ENCODE peak calls at places on chromosomes 2 and 18, in nine cellular contexts. One of them, this sample, is unnamed.

GRCh38 chr18:74682998-74683311 is 85.3 kb downstream of the ZNF407 start:
- DNase-seq in fibroblast of pulmonary artery: no peak
- DNase-seq in ascending aorta: no peak
- DNase-seq in fibroblast of lung: peak
- DNase-seq in endothelial cell: no peak
- DNase-seq in cardiac fibroblast: peak
- DNase-seq in WERI-Rb-1: no peak
- DNase-seq in tibial nerve: no peak
- DNase-seq in progenitor cell of endocrine pancreas: no peak
- DNase-seq in this sample: no peak

GRCh38 chr2:56133441-56133840 is 50.3 kb upstream of the CCDC85A start:
- DNase-seq in endothelial cell: no peak
- DNase-seq in WERI-Rb-1: no peak
- DNase-seq in progenitor cell of endocrine pancreas: no peak
- DNase-seq in ascending aorta: no peak
- DNase-seq in cardiac fibroblast: no peak
- DNase-seq in fibroblast of pulmonary artery: no peak
- DNase-seq in fibroblast of lung: no peak
- DNase-seq in tibial nerve: no peak
- DNase-seq in this sample: no peak

GRCh38 chr18:37547196-37547595 is 18.4 kb downstream of the CELF4 start:
- DNase-seq in cardiac fibroblast: no peak
- DNase-seq in fibroblast of lung: no peak
- DNase-seq in fibroblast of pulmonary artery: no peak
- DNase-seq in progenitor cell of endocrine pancreas: no peak
- DNase-seq in WERI-Rb-1: no peak
- DNase-seq in tibial nerve: no peak
- DNase-seq in ascending aorta: no peak
- DNase-seq in endothelial cell: no peak
- DNase-seq in this sample: no peak

GRCh38 chr18:69874058-69874457 is 73.6 kb downstream of the CD226 start:
- DNase-seq in WERI-Rb-1: no peak
- DNase-seq in cardiac fibroblast: peak
- DNase-seq in ascending aorta: no peak
- DNase-seq in fibroblast of pulmonary artery: peak
- DNase-seq in progenitor cell of endocrine pancreas: no peak
- DNase-seq in fibroblast of lung: peak
- DNase-seq in endothelial cell: no peak
- DNase-seq in tibial nerve: no peak
- DNase-seq in this sample: no peak

GRCh38 chr18:63078471-63078870 is 241.1 kb downstream of the BCL2 start:
- DNase-seq in endothelial cell: no peak
- DNase-seq in ascending aorta: no peak
- DNase-seq in progenitor cell of endocrine pancreas: no peak
- DNase-seq in WERI-Rb-1: no peak
- DNase-seq in fibroblast of pulmonary artery: no peak
- DNase-seq in tibial nerve: no peak
- DNase-seq in fibroblast of lung: no peak
- DNase-seq in cardiac fibroblast: no peak
- DNase-seq in this sample: peak

GRCh38 chr18:7779226-7779625 is 212.1 kb downstream of the PTPRM start:
- DNase-seq in tibial nerve: no peak
- DNase-seq in WERI-Rb-1: no peak
- DNase-seq in endothelial cell: no peak
- DNase-seq in progenitor cell of endocrine pancreas: no peak
- DNase-seq in ascending aorta: no peak
- DNase-seq in fibroblast of lung: no peak
- DNase-seq in cardiac fibroblast: no peak
- DNase-seq in fibroblast of pulmonary artery: no peak
- DNase-seq in this sample: no peak

GRCh38 chr2:145374165-145374564 is 854.2 kb upstream of the ZEB2 start:
- DNase-seq in fibroblast of lung: no peak
- DNase-seq in WERI-Rb-1: no peak
- DNase-seq in progenitor cell of endocrine pancreas: no peak
- DNase-seq in ascending aorta: no peak
- DNase-seq in endothelial cell: no peak
- DNase-seq in cardiac fibroblast: no peak
- DNase-seq in fibroblast of pulmonary artery: no peak
- DNase-seq in tibial nerve: no peak
- DNase-seq in this sample: no peak

GRCh38 chr18:7696846-7697245 is 129.7 kb downstream of the PTPRM start:
- DNase-seq in ascending aorta: no peak
- DNase-seq in endothelial cell: no peak
- DNase-seq in fibroblast of pulmonary artery: no peak
- DNase-seq in cardiac fibroblast: no peak
- DNase-seq in tibial nerve: no peak
- DNase-seq in progenitor cell of endocrine pancreas: no peak
- DNase-seq in WERI-Rb-1: no peak
- DNase-seq in fibroblast of lung: no peak
- DNase-seq in this sample: no peak

GRCh38 chr2:72988726-72989273 is 71.5 kb downstream of the EMX1 start:
- DNase-seq in fibroblast of lung: no peak
- DNase-seq in cardiac fibroblast: no peak
- DNase-seq in ascending aorta: no peak
- DNase-seq in fibroblast of pulmonary artery: no peak
- DNase-seq in WERI-Rb-1: no peak
- DNase-seq in tibial nerve: no peak
- DNase-seq in endothelial cell: no peak
- DNase-seq in progenitor cell of endocrine pancreas: no peak
- DNase-seq in this sample: no peak

GRCh38 chr2:194343167-194343566 is 1313.9 kb upstream of the SLC39A10 start:
- DNase-seq in cardiac fibroblast: no peak
- DNase-seq in endothelial cell: no peak
- DNase-seq in WERI-Rb-1: no peak
- DNase-seq in fibroblast of pulmonary artery: no peak
- DNase-seq in progenitor cell of endocrine pancreas: no peak
- DNase-seq in fibroblast of lung: no peak
- DNase-seq in tibial nerve: no peak
- DNase-seq in ascending aorta: no peak
- DNase-seq in this sample: no peak

GRCh38 chr18:61702007-61702406 is 190.8 kb downstream of the RNF152 start:
- DNase-seq in tibial nerve: no peak
- DNase-seq in WERI-Rb-1: no peak
- DNase-seq in fibroblast of pulmonary artery: peak
- DNase-seq in cardiac fibroblast: peak
- DNase-seq in progenitor cell of endocrine pancreas: no peak
- DNase-seq in fibroblast of lung: peak
- DNase-seq in ascending aorta: peak
- DNase-seq in endothelial cell: no peak
- DNase-seq in this sample: no peak

GRCh38 chr2:105732955-105733607 is 11.6 kb upstream of the NCK2 start:
- DNase-seq in cardiac fibroblast: no peak
- DNase-seq in tibial nerve: no peak
- DNase-seq in fibroblast of pulmonary artery: no peak
- DNase-seq in WERI-Rb-1: no peak
- DNase-seq in endothelial cell: no peak
- DNase-seq in ascending aorta: no peak
- DNase-seq in progenitor cell of endocrine pancreas: no peak
- DNase-seq in fibroblast of lung: no peak
- DNase-seq in this sample: no peak

GRCh38 chr18:74040459-74041332 is 106.9 kb downstream of the FBXO15 start:
- DNase-seq in progenitor cell of endocrine pancreas: peak
- DNase-seq in fibroblast of pulmonary artery: no peak
- DNase-seq in tibial nerve: no peak
- DNase-seq in fibroblast of lung: no peak
- DNase-seq in cardiac fibroblast: no peak
- DNase-seq in ascending aorta: no peak
- DNase-seq in WERI-Rb-1: peak
- DNase-seq in endothelial cell: peak
- DNase-seq in this sample: peak

GRCh38 chr2:156471772-156472171 is 35.6 kb downstream of the GPD2 start:
- DNase-seq in progenitor cell of endocrine pancreas: no peak
- DNase-seq in endothelial cell: no peak
- DNase-seq in tibial nerve: no peak
- DNase-seq in ascending aorta: no peak
- DNase-seq in WERI-Rb-1: no peak
- DNase-seq in fibroblast of pulmonary artery: no peak
- DNase-seq in cardiac fibroblast: no peak
- DNase-seq in fibroblast of lung: no peak
- DNase-seq in this sample: no peak

GRCh38 chr18:31302991-31303390 is 15.0 kb upstream of the DSG1 start:
- DNase-seq in cardiac fibroblast: peak
- DNase-seq in WERI-Rb-1: no peak
- DNase-seq in fibroblast of pulmonary artery: peak
- DNase-seq in endothelial cell: no peak
- DNase-seq in ascending aorta: no peak
- DNase-seq in fibroblast of lung: peak
- DNase-seq in progenitor cell of endocrine pancreas: no peak
- DNase-seq in tibial nerve: no peak
- DNase-seq in this sample: no peak

GRCh38 chr2:12620759-12621158 is 96.0 kb upstream of the TRIB2 start:
- DNase-seq in fibroblast of lung: no peak
- DNase-seq in endothelial cell: no peak
- DNase-seq in fibroblast of pulmonary artery: no peak
- DNase-seq in tibial nerve: no peak
- DNase-seq in ascending aorta: no peak
- DNase-seq in cardiac fibroblast: no peak
- DNase-seq in progenitor cell of endocrine pancreas: no peak
- DNase-seq in WERI-Rb-1: no peak
- DNase-seq in this sample: no peak

GRCh38 chr2:22274611-22275010 is 1110.4 kb upstream of the KLHL29 start:
- DNase-seq in progenitor cell of endocrine pancreas: no peak
- DNase-seq in fibroblast of lung: no peak
- DNase-seq in WERI-Rb-1: no peak
- DNase-seq in tibial nerve: no peak
- DNase-seq in cardiac fibroblast: no peak
- DNase-seq in endothelial cell: no peak
- DNase-seq in fibroblast of pulmonary artery: no peak
- DNase-seq in ascending aorta: no peak
- DNase-seq in this sample: no peak

GRCh38 chr2:173752152-173752551 is 213.0 kb downstream of the SP3 start:
- DNase-seq in tibial nerve: no peak
- DNase-seq in progenitor cell of endocrine pancreas: no peak
- DNase-seq in cardiac fibroblast: peak
- DNase-seq in endothelial cell: no peak
- DNase-seq in fibroblast of lung: peak
- DNase-seq in fibroblast of pulmonary artery: peak
- DNase-seq in ascending aorta: no peak
- DNase-seq in WERI-Rb-1: no peak
- DNase-seq in this sample: no peak
- TF ChIP-seq CTCF in tibial nerve: no peak
- TF ChIP-seq CTCF in progenitor cell of endocrine pancreas: no peak
- TF ChIP-seq CTCF in cardiac fibroblast: peak
- TF ChIP-seq CTCF in endothelial cell: no peak
- TF ChIP-seq CTCF in fibroblast of lung: peak
- TF ChIP-seq CTCF in fibroblast of pulmonary artery: peak
- TF ChIP-seq CTCF in ascending aorta: peak
- TF ChIP-seq CTCF in WERI-Rb-1: peak
- TF ChIP-seq CTCF in this sample: peak

GRCh38 chr2:2810504-2810903 is 479.4 kb upstream of the MYT1L start:
- DNase-seq in progenitor cell of endocrine pancreas: no peak
- DNase-seq in fibroblast of lung: no peak
- DNase-seq in tibial nerve: no peak
- DNase-seq in fibroblast of pulmonary artery: no peak
- DNase-seq in endothelial cell: no peak
- DNase-seq in cardiac fibroblast: no peak
- DNase-seq in ascending aorta: no peak
- DNase-seq in WERI-Rb-1: no peak
- DNase-seq in this sample: no peak
- TF ChIP-seq CTCF in progenitor cell of endocrine pancreas: no peak
- TF ChIP-seq CTCF in fibroblast of lung: no peak
- TF ChIP-seq CTCF in tibial nerve: no peak
- TF ChIP-seq CTCF in fibroblast of pulmonary artery: no peak
- TF ChIP-seq CTCF in endothelial cell: no peak
- TF ChIP-seq CTCF in cardiac fibroblast: no peak
- TF ChIP-seq CTCF in ascending aorta: no peak
- TF ChIP-seq CTCF in WERI-Rb-1: peak
- TF ChIP-seq CTCF in this sample: no peak

DNA sequence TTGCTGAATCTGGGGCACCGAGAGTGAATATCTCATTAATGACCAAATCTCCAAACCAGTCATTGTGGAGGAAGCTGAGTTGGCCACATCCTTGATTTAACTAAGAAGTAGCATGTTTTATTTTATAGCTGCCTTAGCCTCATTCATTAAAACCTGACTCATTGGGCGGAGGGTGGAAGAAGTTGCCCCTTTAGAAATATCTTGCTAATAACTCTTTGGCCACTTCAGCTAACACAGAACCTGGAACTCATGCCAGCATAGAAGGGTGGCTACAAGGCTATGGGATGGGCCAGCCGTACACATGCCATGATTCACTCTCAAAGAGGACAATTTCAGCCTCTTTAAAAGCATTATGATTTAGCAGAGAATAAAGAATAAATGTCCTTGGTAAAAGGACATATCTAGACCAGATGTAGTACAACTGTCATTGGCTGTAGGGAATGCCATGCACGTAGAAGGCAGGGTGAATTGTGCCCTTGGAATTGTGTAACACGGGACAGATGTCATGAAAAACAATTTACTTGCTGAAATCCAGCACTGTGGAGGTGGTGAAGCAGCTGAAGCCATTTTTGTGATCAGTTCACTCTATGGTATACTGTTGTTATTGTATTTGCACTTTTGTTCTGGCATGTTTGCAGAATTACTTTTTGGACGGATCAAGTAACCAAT is 330.0 kb downstream of the PLCL1 start:
- DNase-seq in endothelial cell: no peak
- DNase-seq in fibroblast of lung: peak
- DNase-seq in fibroblast of pulmonary artery: no peak
- DNase-seq in progenitor cell of endocrine pancreas: no peak
- DNase-seq in ascending aorta: no peak
- DNase-seq in tibial nerve: no peak
- DNase-seq in cardiac fibroblast: no peak
- DNase-seq in WERI-Rb-1: no peak
- DNase-seq in this sample: no peak
- TF ChIP-seq CTCF in endothelial cell: no peak
- TF ChIP-seq CTCF in fibroblast of lung: no peak
- TF ChIP-seq CTCF in fibroblast of pulmonary artery: no peak
- TF ChIP-seq CTCF in progenitor cell of endocrine pancreas: no peak
- TF ChIP-seq CTCF in ascending aorta: no peak
- TF ChIP-seq CTCF in tibial nerve: no peak
- TF ChIP-seq CTCF in cardiac fibroblast: no peak
- TF ChIP-seq CTCF in WERI-Rb-1: no peak
- TF ChIP-seq CTCF in this sample: no peak

GRCh38 chr2:182867411-182868048 is 1.1 kb upstream of the FRZB start:
- DNase-seq in cardiac fibroblast: no peak
- DNase-seq in fibroblast of lung: no peak
- DNase-seq in progenitor cell of endocrine pancreas: no peak
- DNase-seq in tibial nerve: no peak
- DNase-seq in fibroblast of pulmonary artery: no peak
- DNase-seq in ascending aorta: no peak
- DNase-seq in WERI-Rb-1: no peak
- DNase-seq in endothelial cell: no peak
- DNase-seq in this sample: no peak

GRCh38 chr2:182868049-182868422 is 1.6 kb upstream of the FRZB start:
- DNase-seq in ascending aorta: no peak
- DNase-seq in tibial nerve: no peak
- DNase-seq in progenitor cell of endocrine pancreas: no peak
- DNase-seq in WERI-Rb-1: no peak
- DNase-seq in cardiac fibroblast: no peak
- DNase-seq in fibroblast of lung: no peak
- DNase-seq in fibroblast of pulmonary artery: no peak
- DNase-seq in endothelial cell: no peak
- DNase-seq in this sample: no peak

GRCh38 chr2:182868423-182868822 is 2.0 kb upstream of the FRZB start:
- DNase-seq in fibroblast of pulmonary artery: no peak
- DNase-seq in cardiac fibroblast: no peak
- DNase-seq in endothelial cell: no peak
- DNase-seq in WERI-Rb-1: no peak
- DNase-seq in fibroblast of lung: no peak
- DNase-seq in ascending aorta: no peak
- DNase-seq in progenitor cell of endocrine pancreas: no peak
- DNase-seq in tibial nerve: no peak
- DNase-seq in this sample: no peak

GRCh38 chr2:182866461-182867369 is at the start of gene FRZB:
- DNase-seq in fibroblast of pulmonary artery: peak
- DNase-seq in progenitor cell of endocrine pancreas: peak
- DNase-seq in tibial nerve: peak
- DNase-seq in WERI-Rb-1: peak
- DNase-seq in ascending aorta: peak
- DNase-seq in endothelial cell: peak
- DNase-seq in cardiac fibroblast: peak
- DNase-seq in fibroblast of lung: peak
- DNase-seq in this sample: no peak

GRCh38 chr2:182870227-182870626 is 3.8 kb upstream of the FRZB start:
- DNase-seq in tibial nerve: no peak
- DNase-seq in fibroblast of lung: no peak
- DNase-seq in progenitor cell of endocrine pancreas: no peak
- DNase-seq in ascending aorta: no peak
- DNase-seq in cardiac fibroblast: peak
- DNase-seq in endothelial cell: peak
- DNase-seq in WERI-Rb-1: peak
- DNase-seq in fibroblast of pulmonary artery: no peak
- DNase-seq in this sample: no peak
- TF ChIP-seq CTCF in tibial nerve: no peak
- TF ChIP-seq CTCF in fibroblast of lung: no peak
- TF ChIP-seq CTCF in progenitor cell of endocrine pancreas: peak
- TF ChIP-seq CTCF in ascending aorta: no peak
- TF ChIP-seq CTCF in cardiac fibroblast: peak
- TF ChIP-seq CTCF in endothelial cell: peak
- TF ChIP-seq CTCF in WERI-Rb-1: peak
- TF ChIP-seq CTCF in fibroblast of pulmonary artery: peak
- TF ChIP-seq CTCF in this sample: peak

This sample was measured in GM06990.